ENCODE peak calls at places on chromosomes 12 and 14, in seven cellular contexts. V is HFF-Myc, M is cardiac muscle cell, J is endothelial cell, H is tibial artery, U is GM20000, E is bronchial epithelial cell. F is an unnamed sample.

GRCh38 chr12:109697270-109697553 is 16.4 kb upstream of the FAM222A start:
- DNase-seq in E (no peak), U (no peak), H (no peak), M (no peak), J (no peak), V (no peak), F (no peak)

GRCh38 chr14:92984082-92984788 is 61.3 kb downstream of the CHGA start:
- DNase-seq in V (no peak), M (no peak), E (peak; percentile 35), U (no peak), J (no peak), H (no peak), F (no peak)

GRCh38 chr12:1530592-1531159 is 63.7 kb downstream of the FBXL14 start:
- DNase-seq in V (no peak), M (no peak), E (no peak), J (no peak), H (peak; percentile 35), U (peak; percentile 73), F (no peak)

GRCh38 chr12:143964-144649 is 69.8 kb downstream of the SLC6A12 start:
- DNase-seq in J (no peak), V (no peak), U (no peak), M (no peak), E (no peak), H (no peak), F (no peak)

GRCh38 chr12:85489194-85489593 is 209.2 kb downstream of the ALX1 start:
- DNase-seq in H (no peak), U (no peak), E (peak; percentile 60), J (no peak), M (no peak), V (no peak), F (no peak)

GRCh38 chr14:68622856-68623255 is 170.0 kb downstream of the ZFP36L1 start:
- DNase-seq in H (no peak), M (no peak), E (no peak), U (no peak), V (no peak), J (no peak), F (no peak)

GRCh38 chr14:45811155-45811554 is 558.2 kb upstream of the MIS18BP1 start:
- DNase-seq in E (no peak), H (no peak), V (no peak), U (no peak), J (no peak), M (no peak), F (no peak)

GRCh38 chr12:90618606-90619005 is 336.4 kb downstream of the CCER1 start:
- DNase-seq in V (no peak), M (no peak), J (no peak), H (no peak), U (no peak), E (peak; percentile 93), F (no peak)

GRCh38 chr12:124392991-124393790 is 98.3 kb downstream of the RFLNA start:
- DNase-seq in M (peak; percentile 93), V (no peak), H (peak; percentile 99), J (no peak), U (no peak), E (no peak), F (peak; percentile 91)

GRCh38 chr14:60805881-60806569 is 71.5 kb downstream of the MNAT1 start:
- DNase-seq in V (peak; percentile 44), H (no peak), U (no peak), E (peak; percentile 66), J (no peak), M (peak; percentile 34), F (no peak)

GRCh38 chr14:62691613-62692489 is 353.4 kb downstream of the KCNH5 start:
- DNase-seq in J (no peak), E (peak; percentile 100), M (peak; percentile 97), H (no peak), U (no peak), V (no peak), F (no peak)

GRCh38 chr14:21107360-21107781 is 6.5 kb downstream of the TMEM253 start:
- DNase-seq in H (no peak), J (no peak), U (no peak), M (peak; percentile 25), E (peak; percentile 47), V (no peak), F (no peak)

GRCh38 chr14:101732128-101732527 is 29.4 kb upstream of the PPP2R5C start:
- DNase-seq in V (no peak), U (no peak), E (peak; percentile 14), M (peak; percentile 52), H (no peak), J (no peak), F (no peak)

GRCh38 chr12:57844725-57845477 is 1.6 kb downstream of the CTDSP2 start:
- DNase-seq in V (no peak), E (no peak), J (peak; percentile 37), H (peak; percentile 96), U (peak; percentile 61), M (peak; percentile 92), F (peak; percentile 85)

GRCh38 chr12:103269962-103270361 is 225.8 kb downstream of the C12orf42 start:
- DNase-seq in M (no peak), J (no peak), V (no peak), H (no peak), U (no peak), E (peak; percentile 40), F (no peak)

GRCh38 chr14:23085458-23085857 is 9.5 kb downstream of the ACIN1 start:
- DNase-seq in V (no peak), J (no peak), H (no peak), U (no peak), E (no peak), M (peak; percentile 32), F (no peak)

GRCh38 chr14:76647699-76648298 is 113.5 kb upstream of the VASH1 start:
- DNase-seq in U (peak; percentile 65), H (no peak), M (peak; percentile 74), V (peak; percentile 27), E (peak; percentile 55), J (peak; percentile 32), F (peak; percentile 53)

GRCh38 chr12:91211869-91212268 is 29.3 kb upstream of the DCN start:
- DNase-seq in E (no peak), H (no peak), U (no peak), J (no peak), V (no peak), M (no peak), F (no peak)

GRCh38 chr12:9626291-9626690 is 18.6 kb upstream of the KLRB1 start:
- DNase-seq in U (no peak), J (no peak), M (no peak), H (no peak), V (no peak), E (peak; percentile 48), F (no peak)

GRCh38 chr12:114827460-114827859 is 143.5 kb upstream of the TBX3 start:
- DNase-seq in M (no peak), J (no peak), U (no peak), H (no peak), E (no peak), V (no peak), F (no peak)

GRCh38 chr12:115941362-115941761 is 336.1 kb downstream of the MED13L start:
- DNase-seq in M (peak; percentile 31), H (no peak), U (no peak), V (no peak), E (peak; percentile 29), J (no peak), F (no peak)

GRCh38 chr12:82554529-82554928 is 132.2 kb upstream of the TMTC2 start:
- DNase-seq in J (no peak), E (no peak), V (no peak), H (no peak), U (peak; percentile 9), M (peak; percentile 2), F (no peak)

GRCh38 chr14:68143341-68143807 is 323.8 kb downstream of the RAD51B start:
- DNase-seq in H (peak; percentile 87), M (peak; percentile 96), V (no peak), J (no peak), U (no peak), E (no peak), F (peak; percentile 85)

GRCh38 chr14:22838631-22839041 is 2.3 kb downstream of the MMP14 start:
- DNase-seq in E (peak; percentile 44), J (no peak), H (no peak), V (no peak), U (peak; percentile 68), M (peak; percentile 90), F (no peak)

GRCh38 chr12:101939306-101939705 is 61.9 kb downstream of the DRAM1 start:
- DNase-seq in V (no peak), U (no peak), M (peak; percentile 35), H (no peak), J (no peak), E (no peak), F (no peak)

GRCh38 chr12:132510746-132511477 is 21.0 kb downstream of the FBRSL1 start:
- DNase-seq in M (no peak), E (no peak), J (no peak), U (no peak), V (no peak), H (no peak), F (no peak)

GRCh38 chr12:44240186-44240585 is 404.3 kb downstream of the TMEM117 start:
- DNase-seq in E (no peak), M (no peak), H (no peak), J (no peak), V (no peak), U (no peak), F (no peak)

DNA sequence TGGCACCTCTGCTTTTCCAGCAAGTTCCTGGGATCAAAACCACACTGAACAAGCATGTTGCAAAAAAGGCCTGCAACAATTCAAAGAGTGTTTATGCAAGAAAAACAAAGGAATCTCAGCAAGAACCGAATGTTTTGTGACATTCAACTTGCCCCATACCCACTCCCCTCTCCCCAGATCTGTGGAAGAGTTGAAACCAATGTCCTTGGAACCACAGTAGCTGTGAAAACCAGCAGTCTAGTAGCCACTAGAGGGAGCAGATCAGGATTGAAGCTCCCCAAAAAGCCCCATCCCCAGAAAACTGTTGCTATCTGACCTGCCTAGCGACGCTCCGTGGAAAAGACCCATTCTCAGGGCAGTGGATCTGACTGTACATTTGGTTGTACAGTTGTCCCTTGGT is 27.1 kb downstream of the PRKAB1 start:
- DNase-seq in E (no peak), J (no peak), H (peak; percentile 7), V (no peak), M (peak; percentile 19), U (no peak), F (no peak)
- TF ChIP-seq CTCF in E (peak; percentile 81), J (no peak), H (no peak), V (peak; percentile 65), M (peak; percentile 73), U (no peak), F (peak; percentile 25)

GRCh38 chr12:126346087-126346486 is 1280.9 kb downstream of the AACS start:
- DNase-seq in J (no peak), E (no peak), U (no peak), M (no peak), V (no peak), H (no peak), F (no peak)
- TF ChIP-seq CTCF in J (no peak), E (no peak), U (no peak), M (no peak), V (no peak), H (no peak), F (no peak)

GRCh38 chr14:35333797-35334743 is 41.9 kb downstream of the PSMA6 start:
- DNase-seq in V (no peak), U (no peak), J (no peak), H (no peak), E (no peak), M (no peak), F (no peak)
- TF ChIP-seq CTCF in V (no peak), U (no peak), J (no peak), H (no peak), E (no peak), M (no peak), F (no peak)

DNA sequence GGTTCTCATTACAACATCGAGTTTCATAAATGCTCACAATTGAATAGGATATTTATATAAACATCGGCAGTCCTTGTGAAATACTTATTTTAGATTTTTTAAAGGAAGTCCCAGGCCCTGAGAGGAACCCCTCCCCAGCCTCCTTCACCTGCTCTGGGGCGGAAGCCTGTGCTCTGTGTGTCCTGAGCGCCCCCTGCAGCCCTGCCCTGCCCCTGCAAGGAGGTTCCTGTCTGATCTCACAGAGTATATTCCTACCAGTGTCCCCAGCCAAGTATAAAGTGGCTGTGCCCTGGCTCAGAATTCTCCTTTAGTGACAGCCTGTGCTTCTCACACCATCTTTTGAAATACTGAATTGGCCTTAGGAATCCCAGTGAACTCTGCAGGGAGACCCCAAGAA is 659.5 kb downstream of the TMEM121 start:
- DNase-seq in U (no peak), V (no peak), J (no peak), M (no peak), E (no peak), H (no peak), F (no peak)
- TF ChIP-seq CTCF in U (peak; percentile 44), V (no peak), J (no peak), M (no peak), E (no peak), H (no peak), F (no peak)